ENCODE peak calls at places on chromosomes 6 and 20, in seven cellular contexts. Q is kidney glomerular epithelial cell, V is ELR, G is cerebellar cortex, J is chondrocyte, X is NCI-H748 treated with DMSO at 0.1 percent for 48 hours, C is breast epithelium. O is an unnamed sample.

GRCh38 chr20:62603021-62603906 is 39.0 kb upstream of the SLCO4A1 start:
- DNase-seq in C (peak), X (no peak), V (peak), Q (peak), G (peak), J (no peak), O (no peak)

GRCh38 chr6:18400831-18401446 is 13.8 kb downstream of the RNF144B start:
- DNase-seq in Q (no peak), G (no peak), C (no peak), J (no peak), V (peak), X (no peak), O (no peak)

GRCh38 chr6:5315883-5316282 is 54.6 kb downstream of the FARS2 start:
- DNase-seq in X (no peak), J (no peak), V (no peak), G (no peak), Q (no peak), C (no peak), O (no peak)

GRCh38 chr6:111872521-111873177 is 603 bp downstream of the FYN start:
- DNase-seq in Q (peak), X (peak), V (peak), J (no peak), C (no peak), G (no peak), O (peak)

GRCh38 chr6:85300581-85300980 is 149.3 kb upstream of the NT5E start:
- DNase-seq in C (no peak), V (no peak), X (no peak), J (no peak), Q (no peak), G (no peak), O (no peak)

GRCh38 chr6:20444786-20445271 is 43.1 kb downstream of the E2F3 start:
- DNase-seq in V (peak), Q (no peak), G (no peak), J (no peak), C (no peak), X (no peak), O (no peak)

GRCh38 chr6:109424946-109425345 is 15.5 kb downstream of the PPIL6 start:
- DNase-seq in V (no peak), G (no peak), X (no peak), C (no peak), J (no peak), Q (no peak), O (no peak)

GRCh38 chr6:22251331-22251730 is 45.5 kb downstream of the PRL start:
- DNase-seq in V (peak), X (no peak), G (no peak), Q (peak), C (no peak), J (no peak), O (no peak)

GRCh38 chr6:36314221-36315014 is 22.3 kb downstream of the BNIP5 start:
- DNase-seq in C (no peak), G (no peak), J (no peak), Q (peak), V (peak), X (peak), O (no peak)

GRCh38 chr20:25327521-25328235 is 63.0 kb downstream of the ABHD12 start:
- DNase-seq in J (no peak), V (no peak), C (no peak), G (no peak), X (no peak), Q (peak), O (no peak)

GRCh38 chr6:71982385-71982784 is 96.0 kb downstream of the RIMS1 start:
- DNase-seq in C (no peak), V (peak), Q (no peak), G (no peak), X (no peak), J (no peak), O (no peak)

GRCh38 chr6:108896111-108896661 is 48.0 kb downstream of the ARMC2 start:
- DNase-seq in V (peak), X (no peak), C (no peak), J (no peak), Q (peak), G (no peak), O (no peak)

GRCh38 chr6:157632821-157633220 is 190.2 kb upstream of the SNX9 start:
- DNase-seq in X (no peak), V (peak), J (no peak), C (no peak), Q (no peak), G (no peak), O (no peak)

GRCh38 chr6:109292420-109292819 is 89.8 kb downstream of the CD164 start:
- DNase-seq in C (no peak), J (no peak), Q (no peak), X (no peak), G (no peak), V (no peak), O (peak)

GRCh38 chr6:1409774-1410465 is 20.5 kb downstream of the FOXF2 start:
- DNase-seq in J (no peak), G (no peak), Q (no peak), X (no peak), V (no peak), C (no peak), O (no peak)

GRCh38 chr6:27753668-27754407 is 158.4 kb downstream of the OR2B2 start:
- DNase-seq in V (peak), Q (peak), C (peak), X (peak), G (peak), J (no peak), O (peak)

GRCh38 chr20:13041574-13042457 is 33.0 kb downstream of the SPTLC3 start:
- DNase-seq in V (peak), C (no peak), J (no peak), Q (no peak), X (no peak), G (no peak), O (no peak)

GRCh38 chr6:26103141-26103769 is 16.0 kb downstream of the HFE start:
- DNase-seq in Q (peak), G (no peak), J (no peak), X (no peak), V (peak), C (no peak), O (no peak)

GRCh38 chr6:77620290-77620882 is 32.5 kb upstream of the MEI4 start:
- DNase-seq in C (no peak), J (no peak), V (peak), G (peak), Q (no peak), X (peak), O (peak)

GRCh38 chr6:43993881-43994523 is 133.2 kb downstream of the MRPL14 start:
- DNase-seq in C (no peak), Q (peak), G (no peak), X (no peak), J (peak), V (no peak), O (no peak)

GRCh38 chr6:43937236-43938177 is 167.5 kb downstream of the VEGFA start:
- DNase-seq in X (no peak), V (no peak), C (no peak), G (no peak), J (no peak), Q (no peak), O (peak)

GRCh38 chr6:87391334-87391733 is 16.4 kb upstream of the CFAP206 start:
- DNase-seq in C (no peak), G (peak), Q (peak), X (peak), J (no peak), V (peak), O (peak)

GRCh38 chr6:91645811-91646210 is 1058.9 kb upstream of the MAP3K7 start:
- DNase-seq in C (no peak), V (no peak), G (no peak), J (no peak), Q (no peak), X (no peak), O (no peak)

GRCh38 chr6:130359736-130360135 is 6.1 kb upstream of the TMEM200A start:
- DNase-seq in V (peak), C (no peak), J (no peak), Q (no peak), G (no peak), X (no peak), O (no peak)

GRCh38 chr20:40646321-40647212 is 42.5 kb downstream of the MAFB start:
- DNase-seq in X (peak), G (no peak), C (no peak), V (no peak), J (no peak), Q (no peak), O (no peak)

GRCh38 chr20:16951876-16952275 is 203.7 kb downstream of the OTOR start:
- DNase-seq in V (no peak), J (no peak), X (no peak), C (no peak), G (no peak), Q (no peak), O (no peak)

GRCh38 chr20:48189177-48189576 is 403.9 kb upstream of the SULF2 start:
- DNase-seq in X (no peak), J (no peak), C (no peak), G (peak), V (peak), Q (no peak), O (peak)

GRCh38 chr6:147053311-147053921 is 150.8 kb upstream of the STXBP5 start:
- DNase-seq in X (no peak), Q (no peak), C (no peak), V (no peak), J (no peak), G (no peak), O (peak)

GRCh38 chr6:164532546-164533362 is 776.7 kb downstream of the C6orf118 start:
- DNase-seq in G (peak), X (no peak), J (no peak), C (no peak), V (no peak), Q (no peak), O (no peak)

GRCh38 chr6:117547688-117548621 is 54.4 kb downstream of the GOPC start:
- DNase-seq in C (peak), V (peak), Q (peak), X (no peak), J (peak), G (peak), O (peak)

GRCh38 chr6:125804264-125804663 is 13.5 kb downstream of the NCOA7 start:
- DNase-seq in J (no peak), Q (peak), C (no peak), V (no peak), X (no peak), G (no peak), O (no peak)

GRCh38 chr6:10725046-10725445 is 2.2 kb downstream of the TMEM14C start:
- DNase-seq in Q (no peak), G (no peak), J (peak), C (no peak), V (no peak), X (no peak), O (no peak)

GRCh38 chr20:46797201-46797600 is 87.8 kb downstream of the SLC2A10 start:
- DNase-seq in J (peak), G (no peak), X (no peak), V (no peak), C (no peak), Q (no peak), O (no peak)

GRCh38 chr20:13121840-13122515 is 99.1 kb upstream of the ISM1 start:
- DNase-seq in C (no peak), J (no peak), Q (no peak), V (no peak), X (no peak), G (no peak), O (no peak)

GRCh38 chr20:10328897-10329255 is 105.1 kb downstream of the MKKS start:
- DNase-seq in V (no peak), C (no peak), J (no peak), G (no peak), X (no peak), Q (no peak), O (no peak)

GRCh38 chr6:26375270-26375669 is 7.6 kb upstream of the BTN2A2 start:
- DNase-seq in G (no peak), X (no peak), J (no peak), V (no peak), Q (no peak), C (no peak), O (no peak)

GRCh38 chr20:11845311-11845710 is 72.4 kb upstream of the BTBD3 start:
- DNase-seq in X (no peak), G (no peak), J (no peak), V (no peak), C (no peak), Q (peak), O (no peak)

GRCh38 chr6:157905590-157906337 is 75.9 kb upstream of the SYNJ2 start:
- DNase-seq in Q (no peak), G (no peak), X (no peak), J (no peak), V (no peak), C (no peak), O (no peak)

O was measured in H9.